ENCODE peak calls at places on chromosomes 7 and 10, in five cellular contexts. One of them, this sample, is unnamed.

GRCh38 chr7:39948375-39948774 is 1.7 kb upstream of the CDK13 start:
- DNase-seq in GM12864: no peak
- DNase-seq in dorsolateral prefrontal cortex: no peak
- DNase-seq in GM06990: peak
- DNase-seq in cardiac fibroblast: no peak
- DNase-seq in this sample: peak

GRCh38 chr7:50628469-50629084 is 63.4 kb upstream of the DDC start:
- DNase-seq in GM12864: no peak
- DNase-seq in dorsolateral prefrontal cortex: no peak
- DNase-seq in GM06990: no peak
- DNase-seq in cardiac fibroblast: no peak
- DNase-seq in this sample: no peak

GRCh38 chr7:138668197-138668596 is 33.0 kb downstream of the SVOPL start:
- DNase-seq in GM12864: no peak
- DNase-seq in dorsolateral prefrontal cortex: no peak
- DNase-seq in GM06990: no peak
- DNase-seq in cardiac fibroblast: no peak
- DNase-seq in this sample: no peak

GRCh38 chr7:140247564-140247963 is 70.8 kb upstream of the KDM7A start:
- DNase-seq in GM12864: no peak
- DNase-seq in dorsolateral prefrontal cortex: no peak
- DNase-seq in GM06990: no peak
- DNase-seq in cardiac fibroblast: no peak
- DNase-seq in this sample: no peak

GRCh38 chr10:53107711-53108110 is 335.1 kb upstream of the MBL2 start:
- DNase-seq in GM12864: no peak
- DNase-seq in dorsolateral prefrontal cortex: no peak
- DNase-seq in GM06990: no peak
- DNase-seq in cardiac fibroblast: no peak
- DNase-seq in this sample: no peak

GRCh38 chr10:72056932-72057751 is 31.2 kb downstream of the SPOCK2 start:
- DNase-seq in GM12864: no peak
- DNase-seq in dorsolateral prefrontal cortex: no peak
- DNase-seq in GM06990: no peak
- DNase-seq in cardiac fibroblast: no peak
- DNase-seq in this sample: no peak

GRCh38 chr10:546971-547590 is 142.4 kb downstream of the DIP2C start:
- DNase-seq in GM12864: no peak
- DNase-seq in dorsolateral prefrontal cortex: peak
- DNase-seq in GM06990: no peak
- DNase-seq in cardiac fibroblast: no peak
- DNase-seq in this sample: no peak

GRCh38 chr10:4947635-4948596 is 15.3 kb upstream of the AKR1C1 start:
- DNase-seq in GM12864: no peak
- DNase-seq in dorsolateral prefrontal cortex: no peak
- DNase-seq in GM06990: no peak
- DNase-seq in cardiac fibroblast: peak
- DNase-seq in this sample: no peak

GRCh38 chr7:64533756-64534155 is 29.1 kb downstream of the ZNF680 start:
- DNase-seq in GM12864: no peak
- DNase-seq in dorsolateral prefrontal cortex: no peak
- DNase-seq in GM06990: no peak
- DNase-seq in cardiac fibroblast: no peak
- DNase-seq in this sample: no peak

GRCh38 chr7:76280408-76280807 is 22.1 kb upstream of the HSPB1 start:
- DNase-seq in GM12864: no peak
- DNase-seq in dorsolateral prefrontal cortex: no peak
- DNase-seq in GM06990: no peak
- DNase-seq in cardiac fibroblast: no peak
- DNase-seq in this sample: no peak

GRCh38 chr7:132752431-132752830 is 176.2 kb upstream of the PLXNA4 start:
- DNase-seq in GM12864: no peak
- DNase-seq in dorsolateral prefrontal cortex: no peak
- DNase-seq in GM06990: no peak
- DNase-seq in cardiac fibroblast: no peak
- DNase-seq in this sample: no peak

GRCh38 chr7:141201145-141201885 is 127.5 kb downstream of the TMEM178B start:
- DNase-seq in GM12864: no peak
- DNase-seq in dorsolateral prefrontal cortex: no peak
- DNase-seq in GM06990: no peak
- DNase-seq in cardiac fibroblast: no peak
- DNase-seq in this sample: no peak

GRCh38 chr10:43648083-43648391 is 644 bp downstream of the ZNF32 start:
- DNase-seq in GM12864: no peak
- DNase-seq in dorsolateral prefrontal cortex: no peak
- DNase-seq in GM06990: no peak
- DNase-seq in cardiac fibroblast: no peak
- DNase-seq in this sample: no peak

GRCh38 chr7:94088560-94088959 is 84.4 kb upstream of the BET1 start:
- DNase-seq in GM12864: no peak
- DNase-seq in dorsolateral prefrontal cortex: no peak
- DNase-seq in GM06990: no peak
- DNase-seq in cardiac fibroblast: peak
- DNase-seq in this sample: no peak

GRCh38 chr7:33623267-33623666 is 282.1 kb upstream of the BMPER start:
- DNase-seq in GM12864: no peak
- DNase-seq in dorsolateral prefrontal cortex: no peak
- DNase-seq in GM06990: no peak
- DNase-seq in cardiac fibroblast: no peak
- DNase-seq in this sample: no peak

GRCh38 chr7:151245360-151246160 is 2.9 kb downstream of the SMARCD3 start:
- DNase-seq in GM12864: no peak
- DNase-seq in dorsolateral prefrontal cortex: peak
- DNase-seq in GM06990: peak
- DNase-seq in cardiac fibroblast: no peak
- DNase-seq in this sample: peak

GRCh38 chr10:63437334-63437949 is 28.3 kb downstream of the JMJD1C start:
- DNase-seq in GM12864: no peak
- DNase-seq in dorsolateral prefrontal cortex: no peak
- DNase-seq in GM06990: no peak
- DNase-seq in cardiac fibroblast: peak
- DNase-seq in this sample: no peak

GRCh38 chr10:130045091-130045652 is 65.5 kb downstream of the C10orf143 start:
- DNase-seq in GM12864: no peak
- DNase-seq in dorsolateral prefrontal cortex: no peak
- DNase-seq in GM06990: no peak
- DNase-seq in cardiac fibroblast: no peak
- DNase-seq in this sample: no peak

GRCh38 chr10:115171392-115171960 is 78.3 kb downstream of the ATRNL1 start:
- DNase-seq in GM12864: no peak
- DNase-seq in dorsolateral prefrontal cortex: no peak
- DNase-seq in GM06990: no peak
- DNase-seq in cardiac fibroblast: peak
- DNase-seq in this sample: peak

GRCh38 chr10:131086094-131086493 is 225.4 kb downstream of the TCERG1L start:
- DNase-seq in GM12864: no peak
- DNase-seq in dorsolateral prefrontal cortex: no peak
- DNase-seq in GM06990: no peak
- DNase-seq in cardiac fibroblast: no peak
- DNase-seq in this sample: no peak

GRCh38 chr10:7788640-7789335 is 811 bp downstream of the ATP5F1C start:
- DNase-seq in GM12864: no peak
- DNase-seq in dorsolateral prefrontal cortex: no peak
- DNase-seq in GM06990: no peak
- DNase-seq in cardiac fibroblast: peak
- DNase-seq in this sample: no peak

GRCh38 chr7:85186083-85186520 is 754 bp downstream of the SEMA3D start:
- DNase-seq in GM12864: no peak
- DNase-seq in dorsolateral prefrontal cortex: no peak
- DNase-seq in GM06990: peak
- DNase-seq in cardiac fibroblast: peak
- DNase-seq in this sample: no peak

GRCh38 chr10:62454696-62455451 is 80.7 kb downstream of the ZNF365 start:
- DNase-seq in GM12864: no peak
- DNase-seq in dorsolateral prefrontal cortex: no peak
- DNase-seq in GM06990: no peak
- DNase-seq in cardiac fibroblast: peak
- DNase-seq in this sample: no peak

GRCh38 chr10:90179696-90180407 is 478.5 kb downstream of the KIF20B start:
- DNase-seq in GM12864: no peak
- DNase-seq in dorsolateral prefrontal cortex: no peak
- DNase-seq in GM06990: no peak
- DNase-seq in cardiac fibroblast: peak
- DNase-seq in this sample: peak

GRCh38 chr7:28726563-28726962 is 231.6 kb downstream of the TRIL start:
- DNase-seq in GM12864: no peak
- DNase-seq in dorsolateral prefrontal cortex: no peak
- DNase-seq in GM06990: no peak
- DNase-seq in cardiac fibroblast: no peak
- DNase-seq in this sample: no peak

GRCh38 chr10:75404335-75405200 is 3.0 kb upstream of the ZNF503 start:
- DNase-seq in GM12864: no peak
- DNase-seq in dorsolateral prefrontal cortex: no peak
- DNase-seq in GM06990: no peak
- DNase-seq in cardiac fibroblast: no peak
- DNase-seq in this sample: no peak

GRCh38 chr10:104741127-104741526 is 100.0 kb downstream of the SORCS3 start:
- DNase-seq in GM12864: no peak
- DNase-seq in dorsolateral prefrontal cortex: no peak
- DNase-seq in GM06990: no peak
- DNase-seq in cardiac fibroblast: no peak
- DNase-seq in this sample: no peak

GRCh38 chr10:74189999-74190421 is 39.0 kb downstream of the ADK start:
- DNase-seq in GM12864: no peak
- DNase-seq in dorsolateral prefrontal cortex: no peak
- DNase-seq in GM06990: no peak
- DNase-seq in cardiac fibroblast: peak
- DNase-seq in this sample: peak

GRCh38 chr10:32962541-32962940 is 4.5 kb upstream of the ITGB1 start:
- DNase-seq in GM12864: no peak
- DNase-seq in dorsolateral prefrontal cortex: no peak
- DNase-seq in GM06990: no peak
- DNase-seq in cardiac fibroblast: no peak
- DNase-seq in this sample: no peak
- H3K4me3 ChIP-seq in GM12864: no peak
- H3K4me3 ChIP-seq in dorsolateral prefrontal cortex: no peak
- H3K4me3 ChIP-seq in GM06990: no peak
- H3K4me3 ChIP-seq in cardiac fibroblast: no peak
- H3K4me3 ChIP-seq in this sample: no peak

DNA sequence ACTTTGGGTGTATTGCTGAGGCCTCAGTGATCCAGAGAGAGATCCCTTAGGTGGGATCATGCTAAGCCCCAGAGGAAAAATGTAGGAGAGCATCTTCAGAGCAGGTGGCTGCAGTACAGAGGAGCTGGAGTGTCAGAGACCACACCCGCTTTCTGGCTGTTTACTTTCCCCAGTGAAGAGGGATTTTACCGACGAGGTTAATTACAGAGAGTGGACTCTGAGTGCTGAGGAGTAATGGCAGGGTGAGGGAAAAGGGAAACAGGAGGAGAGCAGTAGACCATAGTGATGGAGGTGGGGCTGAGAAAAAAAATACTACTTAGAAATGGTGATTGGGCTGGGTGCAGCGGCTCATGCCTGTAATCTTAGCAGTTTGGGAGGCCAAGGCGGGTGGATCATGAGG is 43.3 kb upstream of the HBP1 start:
- DNase-seq in GM12864: no peak
- DNase-seq in dorsolateral prefrontal cortex: no peak
- DNase-seq in GM06990: no peak
- DNase-seq in cardiac fibroblast: no peak
- DNase-seq in this sample: no peak
- H3K4me3 ChIP-seq in GM12864: no peak
- H3K4me3 ChIP-seq in dorsolateral prefrontal cortex: no peak
- H3K4me3 ChIP-seq in GM06990: no peak
- H3K4me3 ChIP-seq in cardiac fibroblast: no peak
- H3K4me3 ChIP-seq in this sample: no peak

GRCh38 chr7:617614-618538 is 98.2 kb upstream of the PDGFA start:
- DNase-seq in GM12864: no peak
- DNase-seq in dorsolateral prefrontal cortex: no peak
- DNase-seq in GM06990: no peak
- DNase-seq in cardiac fibroblast: no peak
- DNase-seq in this sample: no peak
- H3K4me3 ChIP-seq in GM12864: no peak
- H3K4me3 ChIP-seq in dorsolateral prefrontal cortex: no peak
- H3K4me3 ChIP-seq in GM06990: no peak
- H3K4me3 ChIP-seq in cardiac fibroblast: no peak
- H3K4me3 ChIP-seq in this sample: no peak

DNA sequence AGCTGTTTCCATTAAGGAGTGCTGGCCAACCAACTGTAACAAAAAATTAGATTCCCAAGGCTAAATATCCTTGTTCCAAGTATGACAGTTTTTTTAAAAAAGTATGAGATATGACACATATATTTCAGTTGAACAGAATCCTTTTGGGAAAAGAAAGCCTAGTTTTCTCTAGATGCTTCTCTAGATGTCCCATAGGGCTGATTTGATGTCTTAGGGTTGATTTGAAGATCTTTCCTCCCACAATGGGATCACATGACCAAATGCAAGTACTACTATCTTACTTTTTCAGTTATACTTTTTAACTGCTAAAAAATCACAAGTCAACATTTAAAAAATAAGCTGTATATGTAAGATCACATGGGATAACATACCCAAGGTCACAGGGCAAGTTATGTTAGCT is 3.7 kb downstream of the NAMPT start:
- DNase-seq in GM12864: no peak
- DNase-seq in dorsolateral prefrontal cortex: no peak
- DNase-seq in GM06990: no peak
- DNase-seq in cardiac fibroblast: no peak
- DNase-seq in this sample: no peak
- H3K4me3 ChIP-seq in GM12864: no peak
- H3K4me3 ChIP-seq in dorsolateral prefrontal cortex: no peak
- H3K4me3 ChIP-seq in GM06990: no peak
- H3K4me3 ChIP-seq in cardiac fibroblast: peak
- H3K4me3 ChIP-seq in this sample: peak

GRCh38 chr7:5430612-5430947 is 6.9 kb upstream of the TNRC18 start:
- DNase-seq in GM12864: no peak
- DNase-seq in dorsolateral prefrontal cortex: no peak
- DNase-seq in GM06990: no peak
- DNase-seq in cardiac fibroblast: no peak
- DNase-seq in this sample: no peak

GRCh38 chr7:5431485-5432118 is 8.0 kb upstream of the TNRC18 start:
- DNase-seq in GM12864: no peak
- DNase-seq in dorsolateral prefrontal cortex: no peak
- DNase-seq in GM06990: no peak
- DNase-seq in cardiac fibroblast: no peak
- DNase-seq in this sample: no peak

GRCh38 chr7:5429253-5429856 is 5.7 kb upstream of the TNRC18 start:
- DNase-seq in GM12864: no peak
- DNase-seq in dorsolateral prefrontal cortex: no peak
- DNase-seq in GM06990: no peak
- DNase-seq in cardiac fibroblast: peak
- DNase-seq in this sample: no peak

GRCh38 chr7:5428470-5429252 is 5.0 kb upstream of the TNRC18 start:
- DNase-seq in GM12864: no peak
- DNase-seq in dorsolateral prefrontal cortex: peak
- DNase-seq in GM06990: no peak
- DNase-seq in cardiac fibroblast: peak
- DNase-seq in this sample: no peak

GRCh38 chr7:5429857-5430611 is 6.4 kb upstream of the TNRC18 start:
- DNase-seq in GM12864: no peak
- DNase-seq in dorsolateral prefrontal cortex: no peak
- DNase-seq in GM06990: no peak
- DNase-seq in cardiac fibroblast: peak
- DNase-seq in this sample: no peak
- H3K4me3 ChIP-seq in GM12864: no peak
- H3K4me3 ChIP-seq in dorsolateral prefrontal cortex: peak
- H3K4me3 ChIP-seq in GM06990: no peak
- H3K4me3 ChIP-seq in cardiac fibroblast: peak
- H3K4me3 ChIP-seq in this sample: no peak

GRCh38 chr10:107163086-107163880 is 1.2 kb downstream of the SORCS1 start:
- DNase-seq in GM12864: no peak
- DNase-seq in dorsolateral prefrontal cortex: no peak
- DNase-seq in GM06990: no peak
- DNase-seq in cardiac fibroblast: peak
- DNase-seq in this sample: no peak
- H3K4me3 ChIP-seq in GM12864: no peak
- H3K4me3 ChIP-seq in dorsolateral prefrontal cortex: peak
- H3K4me3 ChIP-seq in GM06990: no peak
- H3K4me3 ChIP-seq in cardiac fibroblast: no peak
- H3K4me3 ChIP-seq in this sample: no peak